ENCODE peak calls at places on chromosome 9, in ten cellular contexts. G, Y, D, H, X, W, C, R, A and Q are unnamed samples.

GRCh38 chr9:134130503-134131375 is 5.1 kb upstream of the WDR5 start:
- DNase-seq in G (no peak), R (no peak), C (no peak), D (no peak), A (peak; percentile 63), X (peak; percentile 73), Y (no peak), H (no peak), W (no peak), Q (no peak)

GRCh38 chr9:90642570-90643539 is at the start of gene DIRAS2:
- DNase-seq in R (peak; percentile 60), D (no peak), H (peak; percentile 29), C (peak; percentile 22), Y (no peak), X (peak; percentile 22), A (peak; percentile 84), G (no peak), W (no peak), Q (peak; percentile 82)

GRCh38 chr9:130288393-130288792 is 22.8 kb downstream of the HMCN2 start:
- DNase-seq in X (no peak), H (no peak), C (no peak), R (no peak), W (no peak), G (no peak), A (no peak), Y (no peak), D (no peak), Q (no peak)

GRCh38 chr9:110626109-110626829 is 42.3 kb upstream of the MUSK start:
- DNase-seq in H (peak; percentile 30), G (no peak), Y (no peak), W (no peak), D (peak; percentile 92), C (no peak), R (no peak), X (no peak), A (no peak), Q (no peak)

GRCh38 chr9:97753975-97754374 is 56.8 kb upstream of the XPA start:
- DNase-seq in Y (no peak), A (no peak), W (no peak), R (no peak), C (no peak), X (no peak), H (no peak), D (no peak), G (no peak), Q (no peak)

GRCh38 chr9:131095666-131096489 is 453 bp upstream of the AIF1L start:
- DNase-seq in Y (no peak), X (no peak), C (no peak), D (no peak), A (peak; percentile 72), R (peak; percentile 65), G (no peak), W (no peak), H (no peak), Q (peak; percentile 83)

GRCh38 chr9:136784249-136784996 is 6.7 kb upstream of the TMEM141 start:
- DNase-seq in Y (no peak), C (no peak), G (no peak), D (no peak), R (no peak), W (no peak), H (no peak), X (no peak), A (no peak), Q (no peak)

GRCh38 chr9:70535546-70536323 is 121.3 kb upstream of the KLF9 start:
- DNase-seq in X (no peak), C (no peak), G (no peak), H (no peak), W (no peak), D (no peak), A (no peak), R (no peak), Y (no peak), Q (no peak)

GRCh38 chr9:124410321-124410913 is 4.8 kb downstream of the PSMB7 start:
- DNase-seq in G (no peak), A (no peak), H (no peak), D (no peak), R (no peak), X (no peak), W (no peak), C (no peak), Y (no peak), Q (no peak)

GRCh38 chr9:107016383-107016782 is 153.4 kb downstream of the ZNF462 start:
- DNase-seq in Y (no peak), H (no peak), D (no peak), X (no peak), A (no peak), R (no peak), G (no peak), W (no peak), C (no peak), Q (no peak)

GRCh38 chr9:133327834-133328484 is 8.0 kb downstream of the SURF6 start:
- DNase-seq in Y (no peak), X (no peak), C (no peak), G (no peak), W (no peak), D (no peak), H (no peak), R (no peak), A (no peak), Q (no peak)

GRCh38 chr9:82191082-82191481 is 202.5 kb downstream of the SPATA31D1 start:
- DNase-seq in R (no peak), D (no peak), Y (no peak), C (no peak), H (no peak), W (no peak), A (no peak), X (no peak), G (no peak), Q (no peak)

GRCh38 chr9:20355022-20355421 is 267.3 kb downstream of the MLLT3 start:
- DNase-seq in W (no peak), R (no peak), D (peak; percentile 78), G (no peak), H (no peak), C (no peak), Y (no peak), A (peak; percentile 12), X (no peak), Q (no peak)

GRCh38 chr9:113593682-113594281 is 130.3 kb downstream of the RGS3 start:
- DNase-seq in A (peak; percentile 97), Y (no peak), X (peak; percentile 95), R (peak; percentile 93), G (peak; percentile 96), H (peak; percentile 56), C (peak; percentile 95), W (no peak), D (peak; percentile 88), Q (peak; percentile 88)

GRCh38 chr9:73219985-73220626 is 68.4 kb downstream of the ANXA1 start:
- DNase-seq in D (no peak), A (peak; percentile 13), R (no peak), G (no peak), X (no peak), C (no peak), Y (no peak), H (peak; percentile 9), W (no peak), Q (no peak)

GRCh38 chr9:107284636-107285035 is 1.6 kb downstream of the RAD23B start:
- DNase-seq in A (no peak), G (no peak), Y (no peak), X (no peak), R (no peak), C (no peak), D (no peak), W (no peak), H (peak; percentile 9), Q (no peak)

GRCh38 chr9:88976186-88976887 is 14.9 kb upstream of the S1PR3 start:
- DNase-seq in A (no peak), R (no peak), Y (no peak), X (no peak), G (no peak), W (no peak), D (no peak), H (no peak), C (peak; percentile 9), Q (peak; percentile 42)

GRCh38 chr9:71876829-71877228 is 34.2 kb downstream of the ABHD17B start:
- DNase-seq in A (no peak), C (no peak), H (no peak), G (no peak), X (no peak), W (no peak), R (no peak), Y (no peak), D (no peak), Q (no peak)
- TF ChIP-seq CTCF in A (no peak), C (no peak), H (no peak), G (no peak), X (no peak), W (no peak), R (no peak), Y (no peak), D (no peak), Q (no peak)

GRCh38 chr9:23702311-23702922 is 123.6 kb downstream of the ELAVL2 start:
- DNase-seq in C (no peak), R (no peak), W (no peak), G (no peak), Y (no peak), H (no peak), A (no peak), X (no peak), D (no peak), Q (no peak)
- TF ChIP-seq CTCF in C (no peak), R (no peak), W (no peak), G (no peak), Y (no peak), H (no peak), A (peak; percentile 9), X (no peak), D (no peak), Q (peak; percentile 33)

GRCh38 chr9:101028346-101029299 is at the start of gene PLPPR1:
- DNase-seq in R (peak; percentile 66), A (peak; percentile 87), D (no peak), Y (no peak), W (no peak), G (no peak), H (peak; percentile 9), X (peak; percentile 18), C (no peak), Q (peak; percentile 79)
- TF ChIP-seq CTCF in R (no peak), A (no peak), D (peak; percentile 9), Y (no peak), W (no peak), G (no peak), H (no peak), X (no peak), C (no peak), Q (peak; percentile 38)

GRCh38 chr9:120286530-120286929 is 293.4 kb downstream of the CDK5RAP2 start:
- DNase-seq in G (no peak), R (no peak), H (no peak), Y (no peak), X (no peak), W (no peak), A (no peak), C (no peak), D (no peak), Q (no peak)

GRCh38 chr9:120284796-120285195 is 295.2 kb downstream of the CDK5RAP2 start:
- DNase-seq in D (no peak), Y (no peak), H (no peak), W (no peak), R (no peak), G (no peak), A (no peak), C (no peak), X (no peak), Q (no peak)

GRCh38 chr9:120281665-120282064 is 298.3 kb downstream of the CDK5RAP2 start:
- DNase-seq in Y (no peak), W (no peak), D (no peak), H (no peak), R (no peak), G (no peak), C (no peak), X (no peak), A (no peak), Q (no peak)
- TF ChIP-seq CTCF in Y (no peak), W (no peak), D (no peak), H (no peak), R (no peak), G (no peak), C (no peak), X (no peak), A (no peak), Q (no peak)